ENCODE peak calls at places on chromosomes 7 and 10, in nine cellular contexts. One of them, this sample, is unnamed.
A peak's percentile ranks its signal among the peaks of the same experiment; 100 is the strongest.

GRCh38 chr7:53744361-53744760 is 708.9 kb downstream of the POM121L12 start:
- DNase-seq in OCI-LY7: no peak
- DNase-seq in thoracic aorta: no peak
- DNase-seq in stomach: no peak
- DNase-seq in HCT116: no peak
- DNase-seq in osteoblast: no peak
- DNase-seq in upper lobe of right lung: no peak
- DNase-seq in IMR-90: no peak
- DNase-seq in thyroid gland: no peak
- DNase-seq in this sample: peak; percentile 25

GRCh38 chr10:51321300-51321699 is 247.0 kb downstream of the PRKG1 start:
- DNase-seq in OCI-LY7: no peak
- DNase-seq in thoracic aorta: no peak
- DNase-seq in stomach: no peak
- DNase-seq in HCT116: no peak
- DNase-seq in osteoblast: no peak
- DNase-seq in upper lobe of right lung: no peak
- DNase-seq in IMR-90: no peak
- DNase-seq in thyroid gland: no peak
- DNase-seq in this sample: no peak

GRCh38 chr7:28032738-28033380 is 147.7 kb downstream of the JAZF1 start:
- DNase-seq in OCI-LY7: no peak
- DNase-seq in thoracic aorta: no peak
- DNase-seq in stomach: no peak
- DNase-seq in HCT116: no peak
- DNase-seq in osteoblast: no peak
- DNase-seq in upper lobe of right lung: no peak
- DNase-seq in IMR-90: no peak
- DNase-seq in thyroid gland: no peak
- DNase-seq in this sample: no peak

GRCh38 chr7:22110227-22110839 is 164.6 kb upstream of the CDCA7L start:
- DNase-seq in OCI-LY7: peak; percentile 84
- DNase-seq in thoracic aorta: no peak
- DNase-seq in stomach: peak; percentile 64
- DNase-seq in HCT116: peak; percentile 74
- DNase-seq in osteoblast: peak; percentile 83
- DNase-seq in upper lobe of right lung: no peak
- DNase-seq in IMR-90: peak; percentile 81
- DNase-seq in thyroid gland: peak; percentile 76
- DNase-seq in this sample: peak; percentile 35

GRCh38 chr10:99694171-99694570 is 34.9 kb downstream of the ENTPD7 start:
- DNase-seq in OCI-LY7: no peak
- DNase-seq in thoracic aorta: no peak
- DNase-seq in stomach: no peak
- DNase-seq in HCT116: no peak
- DNase-seq in osteoblast: peak; percentile 53
- DNase-seq in upper lobe of right lung: no peak
- DNase-seq in IMR-90: peak; percentile 91
- DNase-seq in thyroid gland: no peak
- DNase-seq in this sample: no peak

GRCh38 chr7:75971961-75972763 is 22.2 kb downstream of the TMEM120A start:
- DNase-seq in OCI-LY7: no peak
- DNase-seq in thoracic aorta: no peak
- DNase-seq in stomach: no peak
- DNase-seq in HCT116: no peak
- DNase-seq in osteoblast: peak; percentile 82
- DNase-seq in upper lobe of right lung: peak; percentile 78
- DNase-seq in IMR-90: no peak
- DNase-seq in thyroid gland: no peak
- DNase-seq in this sample: no peak

GRCh38 chr7:136637826-136638225 is 230.6 kb upstream of the CHRM2 start:
- DNase-seq in OCI-LY7: no peak
- DNase-seq in thoracic aorta: no peak
- DNase-seq in stomach: no peak
- DNase-seq in HCT116: no peak
- DNase-seq in osteoblast: peak; percentile 49
- DNase-seq in upper lobe of right lung: no peak
- DNase-seq in IMR-90: no peak
- DNase-seq in thyroid gland: no peak
- DNase-seq in this sample: no peak

GRCh38 chr10:84204122-84204521 is 9.8 kb downstream of the CDHR1 start:
- DNase-seq in OCI-LY7: peak; percentile 23
- DNase-seq in thoracic aorta: no peak
- DNase-seq in stomach: no peak
- DNase-seq in HCT116: peak; percentile 6
- DNase-seq in osteoblast: no peak
- DNase-seq in upper lobe of right lung: no peak
- DNase-seq in IMR-90: no peak
- DNase-seq in thyroid gland: no peak
- DNase-seq in this sample: no peak

GRCh38 chr10:132931258-132931657 is 11.1 kb downstream of the CFAP46 start:
- DNase-seq in OCI-LY7: no peak
- DNase-seq in thoracic aorta: no peak
- DNase-seq in stomach: no peak
- DNase-seq in HCT116: no peak
- DNase-seq in osteoblast: peak; percentile 37
- DNase-seq in upper lobe of right lung: peak; percentile 43
- DNase-seq in IMR-90: peak; percentile 10
- DNase-seq in thyroid gland: no peak
- DNase-seq in this sample: no peak

GRCh38 chr7:32145911-32146310 is 75.7 kb upstream of the PDE1C start:
- DNase-seq in OCI-LY7: no peak
- DNase-seq in thoracic aorta: no peak
- DNase-seq in stomach: no peak
- DNase-seq in HCT116: no peak
- DNase-seq in osteoblast: no peak
- DNase-seq in upper lobe of right lung: no peak
- DNase-seq in IMR-90: no peak
- DNase-seq in thyroid gland: no peak
- DNase-seq in this sample: no peak

GRCh38 chr7:101163281-101164070 is 1.9 kb downstream of the VGF start:
- DNase-seq in OCI-LY7: no peak
- DNase-seq in thoracic aorta: no peak
- DNase-seq in stomach: no peak
- DNase-seq in HCT116: peak; percentile 73
- DNase-seq in osteoblast: peak; percentile 83
- DNase-seq in upper lobe of right lung: no peak
- DNase-seq in IMR-90: no peak
- DNase-seq in thyroid gland: no peak
- DNase-seq in this sample: no peak
- H3K4me3 ChIP-seq in OCI-LY7: peak overlapping the region; percentile 49
- H3K4me3 ChIP-seq in thoracic aorta: peak overlapping the region; percentile 63
- H3K4me3 ChIP-seq in stomach: peak overlapping the region; percentile 54
- H3K4me3 ChIP-seq in HCT116: peak overlapping the region; percentile 78
- H3K4me3 ChIP-seq in osteoblast: no peak overlapping the region
- H3K4me3 ChIP-seq in upper lobe of right lung: peak overlapping the region; percentile 37
- H3K4me3 ChIP-seq in IMR-90: peak overlapping the region; percentile 45
- H3K4me3 ChIP-seq in thyroid gland: no peak overlapping the region
- H3K4me3 ChIP-seq in this sample: peak overlapping the region; percentile 57

GRCh38 chr7:16423761-16424160 is 2.4 kb upstream of the CRPPA start:
- DNase-seq in OCI-LY7: no peak
- DNase-seq in thoracic aorta: no peak
- DNase-seq in stomach: no peak
- DNase-seq in HCT116: no peak
- DNase-seq in osteoblast: no peak
- DNase-seq in upper lobe of right lung: no peak
- DNase-seq in IMR-90: no peak
- DNase-seq in thyroid gland: no peak
- DNase-seq in this sample: no peak
- H3K4me1 ChIP-seq in OCI-LY7: no peaks in the 10 kb centered on the region
- H3K4me1 ChIP-seq in thoracic aorta: peaks cover 22% of the 10 kb centered on the region
- H3K4me1 ChIP-seq in stomach: peaks cover 36% of the 10 kb centered on the region
- H3K4me1 ChIP-seq in HCT116: peaks cover 23% of the 10 kb centered on the region
- H3K4me1 ChIP-seq in osteoblast: peaks cover 28% of the 10 kb centered on the region
- H3K4me1 ChIP-seq in upper lobe of right lung: peaks cover 18% of the 10 kb centered on the region
- H3K4me1 ChIP-seq in IMR-90: peaks cover 13% of the 10 kb centered on the region
- H3K4me1 ChIP-seq in thyroid gland: peaks cover 20% of the 10 kb centered on the region
- H3K4me1 ChIP-seq in this sample: peaks cover 20% of the 10 kb centered on the region

GRCh38 chr7:5624386-5625365 is 156.8 kb downstream of the RNF216 start:
- DNase-seq in OCI-LY7: no peak
- DNase-seq in thoracic aorta: no peak
- DNase-seq in stomach: no peak
- DNase-seq in HCT116: no peak
- DNase-seq in osteoblast: peak; percentile 25
- DNase-seq in upper lobe of right lung: no peak
- DNase-seq in IMR-90: no peak
- DNase-seq in thyroid gland: no peak
- DNase-seq in this sample: no peak
- H3K36me3 ChIP-seq in OCI-LY7: peaks cover 13% of the 10 kb centered on the region
- H3K36me3 ChIP-seq in thoracic aorta: peaks cover 45% of the 10 kb centered on the region
- H3K36me3 ChIP-seq in stomach: peaks cover 58% of the 10 kb centered on the region
- H3K36me3 ChIP-seq in HCT116: peaks cover 24% of the 10 kb centered on the region
- H3K36me3 ChIP-seq in osteoblast: peaks cover 47% of the 10 kb centered on the region
- H3K36me3 ChIP-seq in upper lobe of right lung: peaks cover 38% of the 10 kb centered on the region
- H3K36me3 ChIP-seq in IMR-90: peaks cover 39% of the 10 kb centered on the region
- H3K36me3 ChIP-seq in thyroid gland: peaks cover 26% of the 10 kb centered on the region
- H3K36me3 ChIP-seq in this sample: peaks cover 9% of the 10 kb centered on the region

DNA sequence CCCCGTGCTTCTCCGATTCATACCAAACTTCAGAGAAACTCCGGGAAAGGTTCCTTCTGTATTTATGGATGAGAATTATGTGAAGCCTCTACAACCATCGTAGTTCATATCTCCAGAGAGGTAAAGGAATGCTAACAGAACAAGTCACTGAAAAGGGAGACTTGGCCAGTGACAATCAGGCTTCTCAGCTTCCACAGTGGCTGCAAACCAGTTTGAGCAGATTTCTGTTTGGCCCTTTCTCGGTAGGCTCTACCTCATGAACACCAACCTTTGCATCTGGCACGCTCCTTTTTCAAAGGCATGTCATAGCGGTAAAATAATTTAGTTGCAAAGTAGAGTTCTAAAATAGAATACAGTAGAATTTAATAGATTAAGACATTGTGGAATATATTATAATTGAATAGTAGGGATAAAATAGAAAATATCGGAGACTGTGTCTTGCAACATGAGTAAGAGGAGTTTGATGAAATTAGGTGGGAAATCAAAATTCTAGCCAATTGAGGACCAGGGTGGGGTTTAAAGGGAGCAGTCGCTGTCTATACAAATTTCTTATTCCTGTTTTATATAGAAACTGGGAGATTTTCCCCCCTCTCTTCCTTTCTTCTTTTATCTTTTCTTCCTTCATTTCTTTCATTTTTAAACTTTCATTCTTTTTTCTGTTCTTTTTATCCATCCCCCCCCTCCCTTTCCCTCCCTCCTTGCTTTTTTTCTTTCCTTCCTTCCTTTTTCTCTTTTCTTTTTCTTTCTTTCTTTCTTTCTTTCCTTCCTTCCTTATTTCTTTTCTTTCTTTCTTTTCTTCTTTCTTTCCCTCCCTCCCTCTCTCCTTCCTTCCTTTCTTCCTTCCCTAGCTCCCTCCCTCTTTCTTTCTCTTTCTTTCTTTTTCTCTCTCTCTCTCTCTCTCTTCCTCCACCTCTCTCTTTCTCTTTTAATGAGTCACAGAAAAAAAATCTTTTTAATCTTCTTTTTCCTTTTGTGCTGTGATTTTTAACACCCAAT is 161.5 kb upstream of the KLF6 start:
- DNase-seq in OCI-LY7: no peak
- DNase-seq in thoracic aorta: no peak
- DNase-seq in stomach: no peak
- DNase-seq in HCT116: no peak
- DNase-seq in osteoblast: no peak
- DNase-seq in upper lobe of right lung: no peak
- DNase-seq in IMR-90: no peak
- DNase-seq in thyroid gland: no peak
- DNase-seq in this sample: no peak
- H3K4me3 ChIP-seq in OCI-LY7: no peak overlapping the region
- H3K4me3 ChIP-seq in thoracic aorta: no peak overlapping the region
- H3K4me3 ChIP-seq in stomach: no peak overlapping the region
- H3K4me3 ChIP-seq in HCT116: no peak overlapping the region
- H3K4me3 ChIP-seq in osteoblast: no peak overlapping the region
- H3K4me3 ChIP-seq in upper lobe of right lung: no peak overlapping the region
- H3K4me3 ChIP-seq in IMR-90: no peak overlapping the region
- H3K4me3 ChIP-seq in thyroid gland: no peak overlapping the region
- H3K4me3 ChIP-seq in this sample: peak overlapping the region; percentile 40

DNA sequence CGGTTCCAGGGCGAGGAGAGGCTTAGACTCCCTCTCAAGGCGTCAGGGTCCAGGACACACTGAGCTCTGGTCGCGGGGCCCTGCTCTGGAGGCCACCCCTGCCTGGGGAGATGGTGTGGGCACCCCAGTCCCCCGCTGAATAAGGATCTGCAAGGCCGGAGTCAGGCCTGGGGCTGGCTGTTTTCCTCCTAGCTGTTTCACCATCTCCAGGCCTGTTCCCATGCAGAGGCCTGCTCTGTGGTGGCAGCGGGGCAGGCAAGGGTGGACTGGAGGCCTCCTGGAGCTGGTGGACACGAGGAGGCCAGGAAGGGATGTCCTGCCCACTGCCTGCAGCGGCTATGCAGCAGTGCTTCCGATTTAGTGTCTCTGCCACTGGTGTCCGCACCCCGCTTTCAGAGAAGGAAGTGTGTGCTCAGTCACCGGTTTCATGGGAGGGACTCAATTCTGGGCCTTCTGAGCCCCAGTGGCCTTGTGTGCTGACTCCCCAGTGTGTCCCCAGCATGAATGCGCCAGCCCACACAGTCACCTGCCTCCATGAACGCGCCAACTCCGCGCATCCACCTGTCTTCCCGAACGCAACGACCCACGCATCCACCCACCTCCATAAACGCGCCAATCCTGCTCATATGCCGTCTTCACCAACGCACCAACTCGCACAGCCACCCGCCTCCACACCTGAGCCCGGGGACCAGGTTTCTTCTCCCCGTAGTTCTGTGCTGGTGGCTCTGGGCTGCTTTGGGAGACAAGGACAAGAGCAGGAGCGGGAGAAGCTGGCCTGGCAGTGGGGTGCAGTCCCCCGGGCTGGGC is 14.5 kb upstream of the GPR146 start:
- DNase-seq in OCI-LY7: no peak
- DNase-seq in thoracic aorta: no peak
- DNase-seq in stomach: no peak
- DNase-seq in HCT116: no peak
- DNase-seq in osteoblast: peak; percentile 91
- DNase-seq in upper lobe of right lung: no peak
- DNase-seq in IMR-90: no peak
- DNase-seq in thyroid gland: peak; percentile 43
- DNase-seq in this sample: no peak
- H3K4me1 ChIP-seq in OCI-LY7: peaks cover 53% of the 10 kb centered on the region
- H3K4me1 ChIP-seq in thoracic aorta: peaks cover 27% of the 10 kb centered on the region
- H3K4me1 ChIP-seq in stomach: peaks cover 42% of the 10 kb centered on the region
- H3K4me1 ChIP-seq in HCT116: peaks cover 26% of the 10 kb centered on the region
- H3K4me1 ChIP-seq in osteoblast: peaks cover 5% of the 10 kb centered on the region
- H3K4me1 ChIP-seq in upper lobe of right lung: peaks cover 21% of the 10 kb centered on the region
- H3K4me1 ChIP-seq in IMR-90: peaks cover 9% of the 10 kb centered on the region
- H3K4me1 ChIP-seq in thyroid gland: peaks cover 8% of the 10 kb centered on the region
- H3K4me1 ChIP-seq in this sample: peaks cover 13% of the 10 kb centered on the region

GRCh38 chr7:86995052-86995725 is 64.3 kb downstream of the ELAPOR2 start:
- DNase-seq in OCI-LY7: no peak
- DNase-seq in thoracic aorta: no peak
- DNase-seq in stomach: no peak
- DNase-seq in HCT116: no peak
- DNase-seq in osteoblast: peak; percentile 11
- DNase-seq in upper lobe of right lung: no peak
- DNase-seq in IMR-90: no peak
- DNase-seq in thyroid gland: no peak
- DNase-seq in this sample: no peak

GRCh38 chr7:86991093-86991769 is 68.2 kb downstream of the ELAPOR2 start:
- DNase-seq in OCI-LY7: no peak
- DNase-seq in thoracic aorta: no peak
- DNase-seq in stomach: no peak
- DNase-seq in HCT116: no peak
- DNase-seq in osteoblast: no peak
- DNase-seq in upper lobe of right lung: no peak
- DNase-seq in IMR-90: no peak
- DNase-seq in thyroid gland: no peak
- DNase-seq in this sample: no peak

GRCh38 chr7:86991844-86992243 is 67.6 kb downstream of the ELAPOR2 start:
- DNase-seq in OCI-LY7: no peak
- DNase-seq in thoracic aorta: no peak
- DNase-seq in stomach: no peak
- DNase-seq in HCT116: no peak
- DNase-seq in osteoblast: peak; percentile 62
- DNase-seq in upper lobe of right lung: no peak
- DNase-seq in IMR-90: no peak
- DNase-seq in thyroid gland: no peak
- DNase-seq in this sample: no peak

GRCh38 chr7:86989407-86989806 is 70.0 kb downstream of the ELAPOR2 start:
- DNase-seq in OCI-LY7: no peak
- DNase-seq in thoracic aorta: no peak
- DNase-seq in stomach: no peak
- DNase-seq in HCT116: no peak
- DNase-seq in osteoblast: no peak
- DNase-seq in upper lobe of right lung: no peak
- DNase-seq in IMR-90: no peak
- DNase-seq in thyroid gland: no peak
- DNase-seq in this sample: no peak
- H3K36me3 ChIP-seq in OCI-LY7: no peaks in the 10 kb centered on the region
- H3K36me3 ChIP-seq in thoracic aorta: no peaks in the 10 kb centered on the region
- H3K36me3 ChIP-seq in stomach: no peaks in the 10 kb centered on the region
- H3K36me3 ChIP-seq in HCT116: no peaks in the 10 kb centered on the region
- H3K36me3 ChIP-seq in osteoblast: no peaks in the 10 kb centered on the region
- H3K36me3 ChIP-seq in upper lobe of right lung: no peaks in the 10 kb centered on the region
- H3K36me3 ChIP-seq in IMR-90: no peaks in the 10 kb centered on the region
- H3K36me3 ChIP-seq in thyroid gland: no peaks in the 10 kb centered on the region
- H3K36me3 ChIP-seq in this sample: no peaks in the 10 kb centered on the region

This sample was measured in keratinocyte.